ENCODE peak calls at places on chromosomes 3 and 15, in nine cellular contexts. One of them, this sample, is unnamed.

GRCh38 chr15:85354432-85354831 is 26.0 kb upstream of the AKAP13 start:
- DNase-seq in NCI-H510A treated with DMSO at 0.1 percent for 48 hours: no peak
- DNase-seq in cardiac fibroblast: peak
- DNase-seq in spleen: no peak
- DNase-seq in EH: peak
- DNase-seq in left colon: no peak
- DNase-seq in NCI-H345: no peak
- DNase-seq in naive thymus-derived CD8-positive, alpha-beta T cell: no peak
- DNase-seq in substantia nigra: no peak
- DNase-seq in this sample: no peak

GRCh38 chr15:85750319-85750806 is 44.4 kb downstream of the KLHL25 start:
- DNase-seq in NCI-H345: no peak
- DNase-seq in substantia nigra: peak
- DNase-seq in EH: peak
- DNase-seq in left colon: peak
- DNase-seq in spleen: no peak
- DNase-seq in naive thymus-derived CD8-positive, alpha-beta T cell: no peak
- DNase-seq in cardiac fibroblast: no peak
- DNase-seq in NCI-H510A treated with DMSO at 0.1 percent for 48 hours: no peak
- DNase-seq in this sample: peak

GRCh38 chr3:111151438-111151837 is 79.8 kb downstream of the NECTIN3 start:
- DNase-seq in cardiac fibroblast: peak
- DNase-seq in naive thymus-derived CD8-positive, alpha-beta T cell: no peak
- DNase-seq in substantia nigra: no peak
- DNase-seq in NCI-H345: no peak
- DNase-seq in NCI-H510A treated with DMSO at 0.1 percent for 48 hours: no peak
- DNase-seq in EH: peak
- DNase-seq in spleen: no peak
- DNase-seq in left colon: no peak
- DNase-seq in this sample: no peak

GRCh38 chr15:38130739-38131498 is 121.7 kb upstream of the SPRED1 start:
- DNase-seq in EH: peak
- DNase-seq in cardiac fibroblast: peak
- DNase-seq in NCI-H345: no peak
- DNase-seq in substantia nigra: peak
- DNase-seq in spleen: no peak
- DNase-seq in NCI-H510A treated with DMSO at 0.1 percent for 48 hours: no peak
- DNase-seq in left colon: peak
- DNase-seq in naive thymus-derived CD8-positive, alpha-beta T cell: no peak
- DNase-seq in this sample: peak

GRCh38 chr3:196641278-196642058 is 2.0 kb downstream of the NRROS start:
- DNase-seq in cardiac fibroblast: no peak
- DNase-seq in substantia nigra: no peak
- DNase-seq in naive thymus-derived CD8-positive, alpha-beta T cell: no peak
- DNase-seq in spleen: no peak
- DNase-seq in EH: no peak
- DNase-seq in left colon: no peak
- DNase-seq in NCI-H345: no peak
- DNase-seq in NCI-H510A treated with DMSO at 0.1 percent for 48 hours: no peak
- DNase-seq in this sample: no peak

GRCh38 chr3:4821331-4821730 is 157.9 kb upstream of the BHLHE40 start:
- DNase-seq in NCI-H345: no peak
- DNase-seq in spleen: no peak
- DNase-seq in EH: peak
- DNase-seq in left colon: no peak
- DNase-seq in substantia nigra: no peak
- DNase-seq in cardiac fibroblast: no peak
- DNase-seq in naive thymus-derived CD8-positive, alpha-beta T cell: no peak
- DNase-seq in NCI-H510A treated with DMSO at 0.1 percent for 48 hours: no peak
- DNase-seq in this sample: no peak

GRCh38 chr3:118501152-118501551 is 533.5 kb downstream of the IGSF11 start:
- DNase-seq in NCI-H345: peak
- DNase-seq in spleen: no peak
- DNase-seq in EH: no peak
- DNase-seq in substantia nigra: peak
- DNase-seq in left colon: peak
- DNase-seq in cardiac fibroblast: no peak
- DNase-seq in naive thymus-derived CD8-positive, alpha-beta T cell: no peak
- DNase-seq in NCI-H510A treated with DMSO at 0.1 percent for 48 hours: peak
- DNase-seq in this sample: no peak

GRCh38 chr3:170640737-170641171 is 54.9 kb upstream of the SLC7A14 start:
- DNase-seq in spleen: no peak
- DNase-seq in EH: no peak
- DNase-seq in NCI-H345: no peak
- DNase-seq in cardiac fibroblast: no peak
- DNase-seq in NCI-H510A treated with DMSO at 0.1 percent for 48 hours: no peak
- DNase-seq in left colon: no peak
- DNase-seq in substantia nigra: peak
- DNase-seq in naive thymus-derived CD8-positive, alpha-beta T cell: no peak
- DNase-seq in this sample: peak

GRCh38 chr3:45132568-45133211 is 13.5 kb downstream of the CDCP1 start:
- DNase-seq in EH: peak
- DNase-seq in left colon: no peak
- DNase-seq in NCI-H345: no peak
- DNase-seq in naive thymus-derived CD8-positive, alpha-beta T cell: no peak
- DNase-seq in substantia nigra: no peak
- DNase-seq in spleen: no peak
- DNase-seq in NCI-H510A treated with DMSO at 0.1 percent for 48 hours: no peak
- DNase-seq in cardiac fibroblast: no peak
- DNase-seq in this sample: no peak

GRCh38 chr3:65245133-65246076 is 557.6 kb upstream of the ADAMTS9 start:
- DNase-seq in EH: peak
- DNase-seq in NCI-H345: no peak
- DNase-seq in spleen: no peak
- DNase-seq in NCI-H510A treated with DMSO at 0.1 percent for 48 hours: no peak
- DNase-seq in naive thymus-derived CD8-positive, alpha-beta T cell: no peak
- DNase-seq in left colon: no peak
- DNase-seq in substantia nigra: no peak
- DNase-seq in cardiac fibroblast: peak
- DNase-seq in this sample: no peak

GRCh38 chr3:148315756-148316155 is 381.9 kb upstream of the AGTR1 start:
- DNase-seq in NCI-H510A treated with DMSO at 0.1 percent for 48 hours: no peak
- DNase-seq in NCI-H345: no peak
- DNase-seq in spleen: no peak
- DNase-seq in EH: peak
- DNase-seq in cardiac fibroblast: peak
- DNase-seq in substantia nigra: no peak
- DNase-seq in left colon: no peak
- DNase-seq in naive thymus-derived CD8-positive, alpha-beta T cell: no peak
- DNase-seq in this sample: no peak

GRCh38 chr15:28911295-28911979 is 25.7 kb downstream of the APBA2 start:
- DNase-seq in left colon: no peak
- DNase-seq in spleen: peak
- DNase-seq in naive thymus-derived CD8-positive, alpha-beta T cell: no peak
- DNase-seq in substantia nigra: no peak
- DNase-seq in NCI-H345: no peak
- DNase-seq in NCI-H510A treated with DMSO at 0.1 percent for 48 hours: no peak
- DNase-seq in EH: no peak
- DNase-seq in cardiac fibroblast: no peak
- DNase-seq in this sample: no peak

GRCh38 chr3:69740103-69741021 is 1.1 kb downstream of the MITF start:
- DNase-seq in spleen: no peak
- DNase-seq in left colon: peak
- DNase-seq in cardiac fibroblast: no peak
- DNase-seq in NCI-H510A treated with DMSO at 0.1 percent for 48 hours: peak
- DNase-seq in substantia nigra: no peak
- DNase-seq in EH: no peak
- DNase-seq in naive thymus-derived CD8-positive, alpha-beta T cell: no peak
- DNase-seq in NCI-H345: peak
- DNase-seq in this sample: peak

GRCh38 chr15:26842391-26842790 is 24.5 kb upstream of the GABRA5 start:
- DNase-seq in left colon: no peak
- DNase-seq in NCI-H345: no peak
- DNase-seq in EH: no peak
- DNase-seq in cardiac fibroblast: no peak
- DNase-seq in spleen: no peak
- DNase-seq in NCI-H510A treated with DMSO at 0.1 percent for 48 hours: no peak
- DNase-seq in substantia nigra: no peak
- DNase-seq in naive thymus-derived CD8-positive, alpha-beta T cell: no peak
- DNase-seq in this sample: no peak

GRCh38 chr3:196222876-196223595 is 6.7 kb downstream of the SLC51A start:
- DNase-seq in NCI-H345: peak
- DNase-seq in spleen: no peak
- DNase-seq in EH: no peak
- DNase-seq in NCI-H510A treated with DMSO at 0.1 percent for 48 hours: peak
- DNase-seq in naive thymus-derived CD8-positive, alpha-beta T cell: no peak
- DNase-seq in substantia nigra: no peak
- DNase-seq in cardiac fibroblast: no peak
- DNase-seq in left colon: no peak
- DNase-seq in this sample: no peak

GRCh38 chr15:33190539-33190938 is 4.0 kb downstream of the FMN1 start:
- DNase-seq in naive thymus-derived CD8-positive, alpha-beta T cell: no peak
- DNase-seq in spleen: no peak
- DNase-seq in EH: no peak
- DNase-seq in NCI-H345: no peak
- DNase-seq in NCI-H510A treated with DMSO at 0.1 percent for 48 hours: no peak
- DNase-seq in substantia nigra: no peak
- DNase-seq in left colon: no peak
- DNase-seq in cardiac fibroblast: no peak
- DNase-seq in this sample: no peak

GRCh38 chr3:101846709-101847108 is 2.6 kb upstream of the NFKBIZ start:
- DNase-seq in NCI-H345: no peak
- DNase-seq in naive thymus-derived CD8-positive, alpha-beta T cell: no peak
- DNase-seq in cardiac fibroblast: no peak
- DNase-seq in left colon: no peak
- DNase-seq in NCI-H510A treated with DMSO at 0.1 percent for 48 hours: no peak
- DNase-seq in EH: no peak
- DNase-seq in substantia nigra: no peak
- DNase-seq in spleen: no peak
- DNase-seq in this sample: no peak

GRCh38 chr3:10753964-10754363 is 62.1 kb upstream of the SLC6A11 start:
- DNase-seq in NCI-H345: no peak
- DNase-seq in left colon: no peak
- DNase-seq in substantia nigra: no peak
- DNase-seq in cardiac fibroblast: peak
- DNase-seq in spleen: no peak
- DNase-seq in naive thymus-derived CD8-positive, alpha-beta T cell: peak
- DNase-seq in EH: peak
- DNase-seq in NCI-H510A treated with DMSO at 0.1 percent for 48 hours: no peak
- DNase-seq in this sample: no peak

GRCh38 chr3:130508970-130509369 is 8.0 kb upstream of the COL6A6 start:
- DNase-seq in cardiac fibroblast: no peak
- DNase-seq in substantia nigra: no peak
- DNase-seq in left colon: no peak
- DNase-seq in EH: no peak
- DNase-seq in NCI-H345: no peak
- DNase-seq in naive thymus-derived CD8-positive, alpha-beta T cell: no peak
- DNase-seq in NCI-H510A treated with DMSO at 0.1 percent for 48 hours: no peak
- DNase-seq in spleen: no peak
- DNase-seq in this sample: no peak

GRCh38 chr15:93217343-93217742 is 128.3 kb upstream of the RGMA start:
- DNase-seq in EH: no peak
- DNase-seq in substantia nigra: no peak
- DNase-seq in cardiac fibroblast: no peak
- DNase-seq in NCI-H510A treated with DMSO at 0.1 percent for 48 hours: no peak
- DNase-seq in spleen: no peak
- DNase-seq in left colon: no peak
- DNase-seq in naive thymus-derived CD8-positive, alpha-beta T cell: no peak
- DNase-seq in NCI-H345: no peak
- DNase-seq in this sample: no peak

GRCh38 chr3:13582366-13583250 is 33.7 kb downstream of the FBLN2 start:
- DNase-seq in cardiac fibroblast: no peak
- DNase-seq in spleen: peak
- DNase-seq in naive thymus-derived CD8-positive, alpha-beta T cell: no peak
- DNase-seq in NCI-H510A treated with DMSO at 0.1 percent for 48 hours: no peak
- DNase-seq in substantia nigra: no peak
- DNase-seq in left colon: no peak
- DNase-seq in NCI-H345: no peak
- DNase-seq in EH: no peak
- DNase-seq in this sample: no peak

GRCh38 chr15:38818156-38818745 is 253.6 kb upstream of the RASGRP1 start:
- DNase-seq in substantia nigra: peak
- DNase-seq in NCI-H510A treated with DMSO at 0.1 percent for 48 hours: no peak
- DNase-seq in EH: no peak
- DNase-seq in NCI-H345: no peak
- DNase-seq in naive thymus-derived CD8-positive, alpha-beta T cell: no peak
- DNase-seq in spleen: no peak
- DNase-seq in cardiac fibroblast: no peak
- DNase-seq in left colon: no peak
- DNase-seq in this sample: peak

GRCh38 chr3:78726545-78726944 is 1041.3 kb downstream of the ROBO1 start:
- DNase-seq in naive thymus-derived CD8-positive, alpha-beta T cell: no peak
- DNase-seq in EH: no peak
- DNase-seq in left colon: no peak
- DNase-seq in NCI-H510A treated with DMSO at 0.1 percent for 48 hours: no peak
- DNase-seq in substantia nigra: no peak
- DNase-seq in spleen: no peak
- DNase-seq in NCI-H345: peak
- DNase-seq in cardiac fibroblast: no peak
- DNase-seq in this sample: no peak

GRCh38 chr15:85759391-85759790 is 35.3 kb downstream of the KLHL25 start:
- DNase-seq in NCI-H345: no peak
- DNase-seq in left colon: no peak
- DNase-seq in NCI-H510A treated with DMSO at 0.1 percent for 48 hours: no peak
- DNase-seq in substantia nigra: no peak
- DNase-seq in naive thymus-derived CD8-positive, alpha-beta T cell: no peak
- DNase-seq in spleen: peak
- DNase-seq in EH: no peak
- DNase-seq in cardiac fibroblast: no peak
- DNase-seq in this sample: no peak

GRCh38 chr3:62647711-62648110 is 227.5 kb downstream of the CADPS start:
- DNase-seq in EH: no peak
- DNase-seq in left colon: no peak
- DNase-seq in cardiac fibroblast: no peak
- DNase-seq in NCI-H510A treated with DMSO at 0.1 percent for 48 hours: no peak
- DNase-seq in spleen: no peak
- DNase-seq in naive thymus-derived CD8-positive, alpha-beta T cell: no peak
- DNase-seq in substantia nigra: no peak
- DNase-seq in NCI-H345: no peak
- DNase-seq in this sample: no peak

This sample was measured in anterior cingulate cortex.